ENCODE peak calls at places on chromosomes 4 and X, in eight cellular contexts. One of them, this sample, is unnamed.

GRCh38 chr4:119189638-119190037 is 22.9 kb upstream of the USP53 start:
- DNase-seq in body of pancreas: no peak
- DNase-seq in NCI-H2171 treated with DMSO at 0.1 percent for 48 hours: no peak
- DNase-seq in T-cell: no peak
- DNase-seq in GM04504: no peak
- DNase-seq in HFF-Myc: no peak
- DNase-seq in lower leg skin: no peak
- DNase-seq in activated naive CD4-positive, alpha-beta T cell: no peak
- DNase-seq in this sample: no peak

GRCh38 chr4:20464381-20464780 is 212.7 kb downstream of the SLIT2 start:
- DNase-seq in lower leg skin: no peak
- DNase-seq in T-cell: no peak
- DNase-seq in HFF-Myc: no peak
- DNase-seq in body of pancreas: no peak
- DNase-seq in GM04504: no peak
- DNase-seq in activated naive CD4-positive, alpha-beta T cell: no peak
- DNase-seq in NCI-H2171 treated with DMSO at 0.1 percent for 48 hours: no peak
- DNase-seq in this sample: no peak

GRCh38 chrX:87572911-87573310 is 55.3 kb downstream of the KLHL4 start:
- DNase-seq in lower leg skin: no peak
- DNase-seq in body of pancreas: no peak
- DNase-seq in NCI-H2171 treated with DMSO at 0.1 percent for 48 hours: no peak
- DNase-seq in GM04504: no peak
- DNase-seq in T-cell: no peak
- DNase-seq in activated naive CD4-positive, alpha-beta T cell: no peak
- DNase-seq in HFF-Myc: no peak
- DNase-seq in this sample: no peak

GRCh38 chr4:89226665-89227572 is 80.7 kb downstream of the GPRIN3 start:
- DNase-seq in activated naive CD4-positive, alpha-beta T cell: peak
- DNase-seq in NCI-H2171 treated with DMSO at 0.1 percent for 48 hours: peak
- DNase-seq in body of pancreas: peak
- DNase-seq in lower leg skin: peak
- DNase-seq in GM04504: peak
- DNase-seq in T-cell: peak
- DNase-seq in HFF-Myc: peak
- DNase-seq in this sample: peak

GRCh38 chr4:26557164-26557563 is 26.7 kb upstream of the TBC1D19 start:
- DNase-seq in lower leg skin: no peak
- DNase-seq in body of pancreas: no peak
- DNase-seq in T-cell: no peak
- DNase-seq in HFF-Myc: peak
- DNase-seq in NCI-H2171 treated with DMSO at 0.1 percent for 48 hours: peak
- DNase-seq in activated naive CD4-positive, alpha-beta T cell: no peak
- DNase-seq in GM04504: peak
- DNase-seq in this sample: no peak

GRCh38 chr4:123599061-123599919 is 202.7 kb downstream of the SPRY1 start:
- DNase-seq in T-cell: no peak
- DNase-seq in lower leg skin: no peak
- DNase-seq in NCI-H2171 treated with DMSO at 0.1 percent for 48 hours: no peak
- DNase-seq in GM04504: no peak
- DNase-seq in activated naive CD4-positive, alpha-beta T cell: no peak
- DNase-seq in HFF-Myc: no peak
- DNase-seq in body of pancreas: no peak
- DNase-seq in this sample: peak

GRCh38 chr4:112386051-112386450 is 88.9 kb downstream of the ALPK1 start:
- DNase-seq in body of pancreas: no peak
- DNase-seq in GM04504: no peak
- DNase-seq in activated naive CD4-positive, alpha-beta T cell: no peak
- DNase-seq in lower leg skin: no peak
- DNase-seq in T-cell: no peak
- DNase-seq in NCI-H2171 treated with DMSO at 0.1 percent for 48 hours: no peak
- DNase-seq in HFF-Myc: no peak
- DNase-seq in this sample: no peak

GRCh38 chr4:166585491-166585890 is 648.8 kb downstream of the SPOCK3 start:
- DNase-seq in HFF-Myc: no peak
- DNase-seq in activated naive CD4-positive, alpha-beta T cell: no peak
- DNase-seq in lower leg skin: no peak
- DNase-seq in T-cell: no peak
- DNase-seq in body of pancreas: no peak
- DNase-seq in NCI-H2171 treated with DMSO at 0.1 percent for 48 hours: no peak
- DNase-seq in GM04504: no peak
- DNase-seq in this sample: no peak

GRCh38 chr4:59571805-59572430 is 1628.2 kb upstream of the ADGRL3 start:
- DNase-seq in activated naive CD4-positive, alpha-beta T cell: no peak
- DNase-seq in NCI-H2171 treated with DMSO at 0.1 percent for 48 hours: no peak
- DNase-seq in GM04504: no peak
- DNase-seq in lower leg skin: no peak
- DNase-seq in HFF-Myc: no peak
- DNase-seq in body of pancreas: no peak
- DNase-seq in T-cell: no peak
- DNase-seq in this sample: no peak

GRCh38 chr4:89273741-89274141 is 33.9 kb downstream of the GPRIN3 start:
- DNase-seq in lower leg skin: no peak
- DNase-seq in body of pancreas: no peak
- DNase-seq in NCI-H2171 treated with DMSO at 0.1 percent for 48 hours: no peak
- DNase-seq in GM04504: no peak
- DNase-seq in HFF-Myc: no peak
- DNase-seq in activated naive CD4-positive, alpha-beta T cell: no peak
- DNase-seq in T-cell: no peak
- DNase-seq in this sample: no peak

GRCh38 chr4:1604181-1604705 is 79.9 kb downstream of the FAM53A start:
- DNase-seq in T-cell: no peak
- DNase-seq in NCI-H2171 treated with DMSO at 0.1 percent for 48 hours: no peak
- DNase-seq in HFF-Myc: no peak
- DNase-seq in body of pancreas: no peak
- DNase-seq in GM04504: no peak
- DNase-seq in lower leg skin: no peak
- DNase-seq in activated naive CD4-positive, alpha-beta T cell: no peak
- DNase-seq in this sample: no peak

GRCh38 chr4:169795585-169795984 is 37.8 kb upstream of the HPF1 start:
- DNase-seq in HFF-Myc: no peak
- DNase-seq in activated naive CD4-positive, alpha-beta T cell: no peak
- DNase-seq in body of pancreas: no peak
- DNase-seq in GM04504: peak
- DNase-seq in NCI-H2171 treated with DMSO at 0.1 percent for 48 hours: no peak
- DNase-seq in T-cell: no peak
- DNase-seq in lower leg skin: no peak
- DNase-seq in this sample: no peak

GRCh38 chr4:85747871-85748491 is 273.0 kb downstream of the ARHGAP24 start:
- DNase-seq in HFF-Myc: peak
- DNase-seq in NCI-H2171 treated with DMSO at 0.1 percent for 48 hours: peak
- DNase-seq in activated naive CD4-positive, alpha-beta T cell: no peak
- DNase-seq in body of pancreas: peak
- DNase-seq in GM04504: no peak
- DNase-seq in T-cell: no peak
- DNase-seq in lower leg skin: no peak
- DNase-seq in this sample: peak

GRCh38 chr4:5199142-5199541 is 147.9 kb downstream of the STK32B start:
- DNase-seq in HFF-Myc: no peak
- DNase-seq in lower leg skin: no peak
- DNase-seq in NCI-H2171 treated with DMSO at 0.1 percent for 48 hours: no peak
- DNase-seq in activated naive CD4-positive, alpha-beta T cell: no peak
- DNase-seq in GM04504: no peak
- DNase-seq in T-cell: no peak
- DNase-seq in body of pancreas: no peak
- DNase-seq in this sample: no peak

GRCh38 chr4:181030961-181031360 is 1212.2 kb upstream of the TENM3 start:
- DNase-seq in activated naive CD4-positive, alpha-beta T cell: no peak
- DNase-seq in body of pancreas: no peak
- DNase-seq in T-cell: no peak
- DNase-seq in NCI-H2171 treated with DMSO at 0.1 percent for 48 hours: no peak
- DNase-seq in lower leg skin: no peak
- DNase-seq in HFF-Myc: no peak
- DNase-seq in GM04504: no peak
- DNase-seq in this sample: no peak

GRCh38 chrX:27976284-27976683 is 5.0 kb downstream of the DCAF8L1 start:
- DNase-seq in GM04504: no peak
- DNase-seq in lower leg skin: no peak
- DNase-seq in NCI-H2171 treated with DMSO at 0.1 percent for 48 hours: peak
- DNase-seq in body of pancreas: no peak
- DNase-seq in activated naive CD4-positive, alpha-beta T cell: no peak
- DNase-seq in T-cell: no peak
- DNase-seq in HFF-Myc: no peak
- DNase-seq in this sample: no peak

GRCh38 chrX:48493890-48494364 is 14.9 kb upstream of the PORCN start:
- DNase-seq in HFF-Myc: no peak
- DNase-seq in activated naive CD4-positive, alpha-beta T cell: no peak
- DNase-seq in NCI-H2171 treated with DMSO at 0.1 percent for 48 hours: no peak
- DNase-seq in T-cell: no peak
- DNase-seq in body of pancreas: peak
- DNase-seq in lower leg skin: no peak
- DNase-seq in GM04504: no peak
- DNase-seq in this sample: peak

GRCh38 chr4:183541081-183542045 is 36.5 kb downstream of the ING2 start:
- DNase-seq in T-cell: no peak
- DNase-seq in lower leg skin: no peak
- DNase-seq in NCI-H2171 treated with DMSO at 0.1 percent for 48 hours: no peak
- DNase-seq in GM04504: no peak
- DNase-seq in HFF-Myc: no peak
- DNase-seq in body of pancreas: peak
- DNase-seq in activated naive CD4-positive, alpha-beta T cell: no peak
- DNase-seq in this sample: no peak

GRCh38 chr4:85498068-85498733 is 23.3 kb downstream of the ARHGAP24 start:
- DNase-seq in NCI-H2171 treated with DMSO at 0.1 percent for 48 hours: no peak
- DNase-seq in activated naive CD4-positive, alpha-beta T cell: no peak
- DNase-seq in HFF-Myc: no peak
- DNase-seq in body of pancreas: peak
- DNase-seq in GM04504: no peak
- DNase-seq in lower leg skin: no peak
- DNase-seq in T-cell: no peak
- DNase-seq in this sample: peak